ENCODE peak calls at places on chromosomes 12 and 14, in six cellular contexts. R is A549, B is Karpas-422, K is GM23248, F is IMR-90, Y is neural progenitor cell. J is an unnamed sample.

GRCh38 chr12:62917939-62918338 is 17.0 kb downstream of the PPM1H start:
- DNase-seq in R (no peak), B (no peak), K (no peak), F (peak; percentile 7), Y (no peak), J (no peak)

GRCh38 chr12:118537481-118537917 is 161.1 kb downstream of the SUDS3 start:
- DNase-seq in R (no peak), B (no peak), K (no peak), F (no peak), Y (no peak), J (no peak)

GRCh38 chr12:22100952-22101748 is 55.1 kb downstream of the CMAS start:
- DNase-seq in R (peak; percentile 60), B (peak; percentile 86), K (peak; percentile 65), F (peak; percentile 73), Y (peak; percentile 63), J (peak; percentile 30)

GRCh38 chr12:93849946-93850345 is 172.8 kb downstream of the CRADD start:
- DNase-seq in R (no peak), B (no peak), K (no peak), F (no peak), Y (no peak), J (no peak)

GRCh38 chr12:29041621-29042020 is 107.5 kb upstream of the FAR2 start:
- DNase-seq in R (peak; percentile 27), B (no peak), K (peak; percentile 91), F (peak; percentile 76), Y (no peak), J (no peak)

GRCh38 chr14:106228541-106229158 is 702.3 kb downstream of the TMEM121 start:
- DNase-seq in R (no peak), B (no peak), K (no peak), F (no peak), Y (no peak), J (peak; percentile 67)

GRCh38 chr12:8665729-8666128 is 3.1 kb upstream of the MFAP5 start:
- DNase-seq in R (no peak), B (no peak), K (no peak), F (no peak), Y (no peak), J (no peak)

GRCh38 chr12:53996886-53997217 is 3.1 kb upstream of the HOXC9 start:
- DNase-seq in R (no peak), B (no peak), K (no peak), F (no peak), Y (no peak), J (no peak)

GRCh38 chr14:106308839-106309389 is 782.5 kb downstream of the TMEM121 start:
- DNase-seq in R (peak; percentile 74), B (peak; percentile 80), K (peak; percentile 9), F (no peak), Y (peak; percentile 42), J (peak; percentile 80)

GRCh38 chr12:20366776-20367409 is 1.4 kb upstream of the PDE3A start:
- DNase-seq in R (no peak), B (no peak), K (no peak), F (no peak), Y (no peak), J (no peak)

GRCh38 chr12:15700595-15700994 is 88.6 kb downstream of the EPS8 start:
- DNase-seq in R (peak; percentile 72), B (no peak), K (peak; percentile 95), F (peak; percentile 95), Y (no peak), J (no peak)

GRCh38 chr12:122888232-122888752 is 7.6 kb downstream of the VPS37B start:
- DNase-seq in R (peak; percentile 84), B (no peak), K (peak; percentile 56), F (peak; percentile 69), Y (peak; percentile 26), J (peak; percentile 67)

GRCh38 chr12:76964784-76965571 is 86.2 kb upstream of the CSRP2 start:
- DNase-seq in R (no peak), B (no peak), K (no peak), F (no peak), Y (no peak), J (no peak)

GRCh38 chr14:41498959-41499358 is 107.7 kb upstream of the LRFN5 start:
- DNase-seq in R (no peak), B (no peak), K (peak; percentile 0), F (no peak), Y (no peak), J (no peak)

GRCh38 chr14:73238941-73239340 is 1.6 kb downstream of the PAPLN start:
- DNase-seq in R (no peak), B (peak; percentile 65), K (no peak), F (no peak), Y (no peak), J (no peak)

GRCh38 chr12:107287436-107288413 is 194.4 kb upstream of the CRY1 start:
- DNase-seq in R (no peak), B (no peak), K (peak; percentile 12), F (peak; percentile 23), Y (no peak), J (no peak)

GRCh38 chr14:100770605-100771120 is 44.0 kb downstream of the DLK1 start:
- DNase-seq in R (no peak), B (no peak), K (no peak), F (no peak), Y (no peak), J (no peak)

GRCh38 chr12:130280226-130280625 is 57.5 kb upstream of the PIWIL1 start:
- DNase-seq in R (no peak), B (no peak), K (peak; percentile 42), F (no peak), Y (no peak), J (no peak)

GRCh38 chr12:64737539-64737938 is 21.7 kb downstream of the GNS start:
- DNase-seq in R (no peak), B (no peak), K (no peak), F (no peak), Y (no peak), J (peak; percentile 75)

GRCh38 chr12:132390287-132391076 is 61.1 kb upstream of the GALNT9 start:
- DNase-seq in R (no peak), B (no peak), K (no peak), F (no peak), Y (no peak), J (no peak)

GRCh38 chr14:103316723-103317122 is 17.3 kb upstream of the EIF5 start:
- DNase-seq in R (no peak), B (no peak), K (no peak), F (no peak), Y (no peak), J (no peak)

GRCh38 chr12:108141600-108142145 is 12.6 kb downstream of the WSCD2 start:
- DNase-seq in R (no peak), B (no peak), K (no peak), F (no peak), Y (peak; percentile 70), J (no peak)

GRCh38 chr14:88541324-88541723 is 13.5 kb downstream of the PTPN21 start:
- DNase-seq in R (no peak), B (no peak), K (no peak), F (no peak), Y (no peak), J (no peak)

DNA sequence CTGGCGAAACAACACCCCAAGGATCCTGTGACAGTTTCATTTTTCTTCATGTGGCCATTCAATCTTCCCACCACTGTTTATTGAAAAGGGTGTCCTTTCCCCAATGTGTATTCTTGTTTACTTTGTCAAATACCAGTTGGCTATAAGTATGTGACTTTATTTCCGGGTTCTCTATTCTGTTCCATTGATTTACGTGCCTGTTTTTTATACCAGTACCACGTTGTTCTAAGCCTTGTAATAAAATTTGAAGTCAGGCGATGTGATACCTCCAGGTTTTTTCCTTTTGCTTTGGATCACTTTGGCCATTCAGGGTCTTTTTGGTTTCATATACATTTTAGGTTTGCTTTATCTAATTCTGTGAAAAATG is 9.1 kb upstream of the MGAT4C start:
- DNase-seq in R (no peak), B (no peak), K (no peak), F (no peak), Y (no peak), J (no peak)
- H3K4me2 ChIP-seq in R (no peak overlapping the region), B (no peak overlapping the region), K (no peak overlapping the region), F (no peak overlapping the region), Y (no peak overlapping the region), J (no peak overlapping the region)

DNA sequence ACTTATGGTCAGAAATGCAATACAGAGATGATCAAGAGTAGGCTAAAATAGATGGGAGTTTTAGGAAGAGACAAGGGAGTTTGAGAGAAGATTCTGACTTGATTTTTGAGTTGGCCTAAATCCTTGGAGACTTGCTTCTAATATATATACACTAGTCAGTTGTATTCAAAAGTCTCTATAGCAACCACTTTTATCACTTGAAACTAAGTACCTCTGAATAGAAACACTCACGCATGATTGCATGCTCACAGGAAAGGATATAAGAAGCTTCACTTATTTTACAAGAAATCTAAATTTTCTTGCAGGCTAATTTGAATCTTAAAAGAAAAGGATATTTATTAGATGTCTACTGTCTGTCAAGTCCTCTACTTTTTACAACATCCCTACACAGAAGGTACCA is 316.8 kb downstream of the SNAPC1 start:
- DNase-seq in R (no peak), B (peak; percentile 97), K (no peak), F (no peak), Y (peak; percentile 24), J (peak; percentile 77)
- H3K4me2 ChIP-seq in R (no peak overlapping the region), B (peak overlapping the region; percentile 67), K (no peak overlapping the region), F (no peak overlapping the region), Y (peak overlapping the region; percentile 27), J (peak overlapping the region; percentile 71)

GRCh38 chr14:69715725-69716482 is 51.0 kb upstream of the SRSF5 start:
- DNase-seq in R (no peak), B (no peak), K (peak; percentile 76), F (peak; percentile 70), Y (no peak), J (no peak)
- H3K4me2 ChIP-seq in R (no peak overlapping the region), B (no peak overlapping the region), K (peak overlapping the region; percentile 30), F (no peak overlapping the region), Y (no peak overlapping the region), J (no peak overlapping the region)

GRCh38 chr12:120238839-120239445 is 26.6 kb downstream of the PXN start:
- DNase-seq in R (no peak), B (no peak), K (no peak), F (no peak), Y (no peak), J (no peak)

GRCh38 chr12:120235369-120236123 is 30.0 kb downstream of the PXN start:
- DNase-seq in R (peak; percentile 47), B (no peak), K (peak; percentile 50), F (no peak), Y (peak; percentile 55), J (peak; percentile 31)

GRCh38 chr12:120234643-120235368 is 30.7 kb downstream of the PXN start:
- DNase-seq in R (peak; percentile 96), B (no peak), K (peak; percentile 99), F (peak; percentile 97), Y (peak; percentile 71), J (peak; percentile 19)

GRCh38 chr12:120238224-120238616 is 27.3 kb downstream of the PXN start:
- DNase-seq in R (no peak), B (no peak), K (no peak), F (no peak), Y (no peak), J (no peak)

GRCh38 chr12:120236124-120236398 is 29.5 kb downstream of the PXN start:
- DNase-seq in R (no peak), B (no peak), K (peak; percentile 54), F (no peak), Y (no peak), J (no peak)
- H3K4me2 ChIP-seq in R (peak overlapping the region; percentile 90), B (no peak overlapping the region), K (peak overlapping the region; percentile 54), F (no peak overlapping the region), Y (no peak overlapping the region), J (no peak overlapping the region)